ENCODE peak calls at places on chromosomes 4 and X, in nine cellular contexts. One of them, this sample, is unnamed.

GRCh38 chr4:149914521-149915115 is 99.0 kb upstream of the IQCM start:
- DNase-seq in activated CD4-positive, alpha-beta T cell treated with anti-CD3 and anti-CD28 coated beads, Interleukin-2, amount 10 ng/mL, durations not matched to agents 7 days and 5 days: peak
- DNase-seq in naive thymus-derived CD8-positive, alpha-beta T cell: no peak
- DNase-seq in OCI-LY7: peak
- DNase-seq in left colon: no peak
- DNase-seq in Ammon's horn: peak
- DNase-seq in fibroblast of pulmonary artery: peak
- DNase-seq in mesendoderm: peak
- DNase-seq in K562: peak
- DNase-seq in this sample: no peak

GRCh38 chrX:148070504-148070877 is 89.4 kb downstream of the FMR1NB start:
- DNase-seq in naive thymus-derived CD8-positive, alpha-beta T cell: no peak
- DNase-seq in K562: no peak
- DNase-seq in OCI-LY7: peak
- DNase-seq in left colon: no peak
- DNase-seq in activated CD4-positive, alpha-beta T cell treated with anti-CD3 and anti-CD28 coated beads, Interleukin-2, amount 10 ng/mL, durations not matched to agents 7 days and 5 days: no peak
- DNase-seq in fibroblast of pulmonary artery: no peak
- DNase-seq in mesendoderm: peak
- DNase-seq in Ammon's horn: no peak
- DNase-seq in this sample: no peak

GRCh38 chr4:152817331-152817730 is 37.6 kb downstream of the ARFIP1 start:
- DNase-seq in mesendoderm: no peak
- DNase-seq in left colon: no peak
- DNase-seq in K562: no peak
- DNase-seq in activated CD4-positive, alpha-beta T cell treated with anti-CD3 and anti-CD28 coated beads, Interleukin-2, amount 10 ng/mL, durations not matched to agents 7 days and 5 days: no peak
- DNase-seq in fibroblast of pulmonary artery: peak
- DNase-seq in Ammon's horn: no peak
- DNase-seq in naive thymus-derived CD8-positive, alpha-beta T cell: no peak
- DNase-seq in OCI-LY7: peak
- DNase-seq in this sample: no peak

GRCh38 chr4:128818442-128818841 is 8.9 kb downstream of the JADE1 start:
- DNase-seq in Ammon's horn: no peak
- DNase-seq in naive thymus-derived CD8-positive, alpha-beta T cell: no peak
- DNase-seq in mesendoderm: no peak
- DNase-seq in left colon: no peak
- DNase-seq in activated CD4-positive, alpha-beta T cell treated with anti-CD3 and anti-CD28 coated beads, Interleukin-2, amount 10 ng/mL, durations not matched to agents 7 days and 5 days: no peak
- DNase-seq in K562: no peak
- DNase-seq in OCI-LY7: no peak
- DNase-seq in fibroblast of pulmonary artery: no peak
- DNase-seq in this sample: no peak

GRCh38 chr4:4542824-4543485 is 1.1 kb upstream of the STX18 start:
- DNase-seq in fibroblast of pulmonary artery: no peak
- DNase-seq in OCI-LY7: peak
- DNase-seq in mesendoderm: peak
- DNase-seq in left colon: no peak
- DNase-seq in naive thymus-derived CD8-positive, alpha-beta T cell: no peak
- DNase-seq in Ammon's horn: no peak
- DNase-seq in K562: no peak
- DNase-seq in activated CD4-positive, alpha-beta T cell treated with anti-CD3 and anti-CD28 coated beads, Interleukin-2, amount 10 ng/mL, durations not matched to agents 7 days and 5 days: no peak
- DNase-seq in this sample: no peak

GRCh38 chr4:88702780-88703179 is 5.2 kb upstream of the NAP1L5 start:
- DNase-seq in activated CD4-positive, alpha-beta T cell treated with anti-CD3 and anti-CD28 coated beads, Interleukin-2, amount 10 ng/mL, durations not matched to agents 7 days and 5 days: no peak
- DNase-seq in naive thymus-derived CD8-positive, alpha-beta T cell: no peak
- DNase-seq in left colon: no peak
- DNase-seq in OCI-LY7: no peak
- DNase-seq in Ammon's horn: no peak
- DNase-seq in K562: peak
- DNase-seq in fibroblast of pulmonary artery: no peak
- DNase-seq in mesendoderm: no peak
- DNase-seq in this sample: no peak

GRCh38 chr4:11428161-11428700 is 463 bp downstream of the HS3ST1 start:
- DNase-seq in OCI-LY7: no peak
- DNase-seq in mesendoderm: peak
- DNase-seq in naive thymus-derived CD8-positive, alpha-beta T cell: no peak
- DNase-seq in left colon: peak
- DNase-seq in fibroblast of pulmonary artery: no peak
- DNase-seq in activated CD4-positive, alpha-beta T cell treated with anti-CD3 and anti-CD28 coated beads, Interleukin-2, amount 10 ng/mL, durations not matched to agents 7 days and 5 days: no peak
- DNase-seq in K562: no peak
- DNase-seq in Ammon's horn: no peak
- DNase-seq in this sample: no peak

GRCh38 chr4:23931489-23931830 is 41.6 kb upstream of the PPARGC1A start:
- DNase-seq in OCI-LY7: no peak
- DNase-seq in fibroblast of pulmonary artery: no peak
- DNase-seq in left colon: no peak
- DNase-seq in K562: no peak
- DNase-seq in naive thymus-derived CD8-positive, alpha-beta T cell: no peak
- DNase-seq in activated CD4-positive, alpha-beta T cell treated with anti-CD3 and anti-CD28 coated beads, Interleukin-2, amount 10 ng/mL, durations not matched to agents 7 days and 5 days: no peak
- DNase-seq in mesendoderm: no peak
- DNase-seq in Ammon's horn: no peak
- DNase-seq in this sample: no peak

GRCh38 chrX:2439613-2440012 is 61.2 kb downstream of the DHRSX start:
- DNase-seq in Ammon's horn: no peak
- DNase-seq in OCI-LY7: no peak
- DNase-seq in left colon: no peak
- DNase-seq in naive thymus-derived CD8-positive, alpha-beta T cell: no peak
- DNase-seq in fibroblast of pulmonary artery: no peak
- DNase-seq in activated CD4-positive, alpha-beta T cell treated with anti-CD3 and anti-CD28 coated beads, Interleukin-2, amount 10 ng/mL, durations not matched to agents 7 days and 5 days: no peak
- DNase-seq in mesendoderm: no peak
- DNase-seq in K562: no peak
- DNase-seq in this sample: no peak

GRCh38 chrX:24464836-24465523 is at the start of gene PDK3:
- DNase-seq in naive thymus-derived CD8-positive, alpha-beta T cell: peak
- DNase-seq in left colon: peak
- DNase-seq in activated CD4-positive, alpha-beta T cell treated with anti-CD3 and anti-CD28 coated beads, Interleukin-2, amount 10 ng/mL, durations not matched to agents 7 days and 5 days: peak
- DNase-seq in mesendoderm: peak
- DNase-seq in OCI-LY7: peak
- DNase-seq in K562: peak
- DNase-seq in fibroblast of pulmonary artery: peak
- DNase-seq in Ammon's horn: peak
- DNase-seq in this sample: peak

GRCh38 chr4:143700420-143701352 is at the start of gene FREM3:
- DNase-seq in fibroblast of pulmonary artery: peak
- DNase-seq in activated CD4-positive, alpha-beta T cell treated with anti-CD3 and anti-CD28 coated beads, Interleukin-2, amount 10 ng/mL, durations not matched to agents 7 days and 5 days: no peak
- DNase-seq in K562: no peak
- DNase-seq in Ammon's horn: no peak
- DNase-seq in naive thymus-derived CD8-positive, alpha-beta T cell: no peak
- DNase-seq in left colon: no peak
- DNase-seq in mesendoderm: peak
- DNase-seq in OCI-LY7: no peak
- DNase-seq in this sample: no peak

GRCh38 chr4:1458581-1458980 is 52.3 kb upstream of the NKX1-1 start:
- DNase-seq in left colon: peak
- DNase-seq in naive thymus-derived CD8-positive, alpha-beta T cell: no peak
- DNase-seq in Ammon's horn: no peak
- DNase-seq in mesendoderm: no peak
- DNase-seq in activated CD4-positive, alpha-beta T cell treated with anti-CD3 and anti-CD28 coated beads, Interleukin-2, amount 10 ng/mL, durations not matched to agents 7 days and 5 days: no peak
- DNase-seq in fibroblast of pulmonary artery: no peak
- DNase-seq in K562: no peak
- DNase-seq in OCI-LY7: no peak
- DNase-seq in this sample: no peak

GRCh38 chr4:145618912-145619638 is at the start of gene MMAA:
- DNase-seq in fibroblast of pulmonary artery: peak
- DNase-seq in left colon: peak
- DNase-seq in mesendoderm: peak
- DNase-seq in activated CD4-positive, alpha-beta T cell treated with anti-CD3 and anti-CD28 coated beads, Interleukin-2, amount 10 ng/mL, durations not matched to agents 7 days and 5 days: peak
- DNase-seq in naive thymus-derived CD8-positive, alpha-beta T cell: peak
- DNase-seq in K562: peak
- DNase-seq in OCI-LY7: peak
- DNase-seq in Ammon's horn: peak
- DNase-seq in this sample: peak

GRCh38 chr4:122621010-122621616 is at the start of gene IL21:
- DNase-seq in activated CD4-positive, alpha-beta T cell treated with anti-CD3 and anti-CD28 coated beads, Interleukin-2, amount 10 ng/mL, durations not matched to agents 7 days and 5 days: no peak
- DNase-seq in fibroblast of pulmonary artery: no peak
- DNase-seq in Ammon's horn: no peak
- DNase-seq in mesendoderm: no peak
- DNase-seq in OCI-LY7: no peak
- DNase-seq in K562: no peak
- DNase-seq in naive thymus-derived CD8-positive, alpha-beta T cell: no peak
- DNase-seq in left colon: no peak
- DNase-seq in this sample: no peak

GRCh38 chrX:3166670-3167455 is 125.6 kb downstream of the ARSF start:
- DNase-seq in OCI-LY7: no peak
- DNase-seq in activated CD4-positive, alpha-beta T cell treated with anti-CD3 and anti-CD28 coated beads, Interleukin-2, amount 10 ng/mL, durations not matched to agents 7 days and 5 days: no peak
- DNase-seq in naive thymus-derived CD8-positive, alpha-beta T cell: no peak
- DNase-seq in left colon: no peak
- DNase-seq in Ammon's horn: no peak
- DNase-seq in fibroblast of pulmonary artery: no peak
- DNase-seq in K562: no peak
- DNase-seq in mesendoderm: no peak
- DNase-seq in this sample: no peak

GRCh38 chr4:16225139-16225538 is 1.1 kb downstream of the TAPT1 start:
- DNase-seq in OCI-LY7: peak
- DNase-seq in Ammon's horn: no peak
- DNase-seq in naive thymus-derived CD8-positive, alpha-beta T cell: no peak
- DNase-seq in fibroblast of pulmonary artery: peak
- DNase-seq in activated CD4-positive, alpha-beta T cell treated with anti-CD3 and anti-CD28 coated beads, Interleukin-2, amount 10 ng/mL, durations not matched to agents 7 days and 5 days: no peak
- DNase-seq in left colon: no peak
- DNase-seq in K562: no peak
- DNase-seq in mesendoderm: no peak
- DNase-seq in this sample: no peak

GRCh38 chrX:14607446-14607845 is 78.1 kb downstream of the GLRA2 start:
- DNase-seq in K562: no peak
- DNase-seq in fibroblast of pulmonary artery: no peak
- DNase-seq in activated CD4-positive, alpha-beta T cell treated with anti-CD3 and anti-CD28 coated beads, Interleukin-2, amount 10 ng/mL, durations not matched to agents 7 days and 5 days: no peak
- DNase-seq in OCI-LY7: no peak
- DNase-seq in mesendoderm: no peak
- DNase-seq in Ammon's horn: no peak
- DNase-seq in naive thymus-derived CD8-positive, alpha-beta T cell: no peak
- DNase-seq in left colon: no peak
- DNase-seq in this sample: no peak

GRCh38 chrX:136909119-136909705 is 28.7 kb upstream of the RBMX start:
- DNase-seq in naive thymus-derived CD8-positive, alpha-beta T cell: peak
- DNase-seq in Ammon's horn: peak
- DNase-seq in fibroblast of pulmonary artery: peak
- DNase-seq in K562: peak
- DNase-seq in activated CD4-positive, alpha-beta T cell treated with anti-CD3 and anti-CD28 coated beads, Interleukin-2, amount 10 ng/mL, durations not matched to agents 7 days and 5 days: peak
- DNase-seq in mesendoderm: peak
- DNase-seq in OCI-LY7: peak
- DNase-seq in left colon: peak
- DNase-seq in this sample: peak

GRCh38 chr4:40897557-40898203 is 147.9 kb downstream of the NSUN7 start:
- DNase-seq in OCI-LY7: peak
- DNase-seq in naive thymus-derived CD8-positive, alpha-beta T cell: peak
- DNase-seq in activated CD4-positive, alpha-beta T cell treated with anti-CD3 and anti-CD28 coated beads, Interleukin-2, amount 10 ng/mL, durations not matched to agents 7 days and 5 days: peak
- DNase-seq in K562: peak
- DNase-seq in Ammon's horn: peak
- DNase-seq in left colon: peak
- DNase-seq in mesendoderm: peak
- DNase-seq in fibroblast of pulmonary artery: peak
- DNase-seq in this sample: peak

GRCh38 chr4:4216261-4216660 is 10.5 kb downstream of the OTOP1 start:
- DNase-seq in left colon: no peak
- DNase-seq in K562: no peak
- DNase-seq in fibroblast of pulmonary artery: peak
- DNase-seq in Ammon's horn: no peak
- DNase-seq in OCI-LY7: no peak
- DNase-seq in activated CD4-positive, alpha-beta T cell treated with anti-CD3 and anti-CD28 coated beads, Interleukin-2, amount 10 ng/mL, durations not matched to agents 7 days and 5 days: no peak
- DNase-seq in naive thymus-derived CD8-positive, alpha-beta T cell: no peak
- DNase-seq in mesendoderm: no peak
- DNase-seq in this sample: no peak

GRCh38 chrX:1244164-1245076 is 24.2 kb upstream of the CSF2RA start:
- DNase-seq in OCI-LY7: peak
- DNase-seq in Ammon's horn: no peak
- DNase-seq in K562: peak
- DNase-seq in activated CD4-positive, alpha-beta T cell treated with anti-CD3 and anti-CD28 coated beads, Interleukin-2, amount 10 ng/mL, durations not matched to agents 7 days and 5 days: no peak
- DNase-seq in naive thymus-derived CD8-positive, alpha-beta T cell: no peak
- DNase-seq in mesendoderm: peak
- DNase-seq in fibroblast of pulmonary artery: no peak
- DNase-seq in left colon: no peak
- DNase-seq in this sample: no peak